ENCODE peak calls at places on chromosome 21, in four cellular contexts. One of them, this sample, is unnamed.
A peak's percentile ranks its signal among the peaks of the same experiment; 100 is the strongest.

GRCh38 chr21:37176716-37177115 is 90.4 kb downstream of the VPS26C start:
- DNase-seq in K562: no peak
- DNase-seq in A549: no peak
- DNase-seq in GM12878: no peak
- DNase-seq in this sample: no peak

GRCh38 chr21:32826317-32827167 is 55.0 kb upstream of the PAXBP1 start:
- DNase-seq in A549: peak; percentile 63
- DNase-seq in GM12878: peak; percentile 13
- DNase-seq in K562: peak; percentile 38
- DNase-seq in this sample: peak; percentile 63

GRCh38 chr21:41901099-41901498 is 22.0 kb upstream of the PRDM15 start:
- DNase-seq in K562: no peak
- DNase-seq in A549: no peak
- DNase-seq in GM12878: no peak
- DNase-seq in this sample: no peak

GRCh38 chr21:44862869-44863685 is 10.4 kb downstream of the PTTG1IP start:
- DNase-seq in A549: no peak
- DNase-seq in K562: no peak
- DNase-seq in GM12878: no peak
- DNase-seq in this sample: no peak

GRCh38 chr21:44800971-44801467 is 601 bp downstream of the UBE2G2 start:
- DNase-seq in GM12878: no peak
- DNase-seq in A549: peak; percentile 49
- DNase-seq in K562: peak; percentile 41
- DNase-seq in this sample: peak; percentile 26

GRCh38 chr21:36059823-36060158 is 535 bp downstream of the SETD4 start:
- DNase-seq in A549: no peak
- DNase-seq in K562: peak; percentile 64
- DNase-seq in GM12878: no peak
- DNase-seq in this sample: no peak

GRCh38 chr21:35427320-35428040 is 378.4 kb upstream of the RUNX1 start:
- DNase-seq in GM12878: no peak
- DNase-seq in K562: no peak
- DNase-seq in A549: no peak
- DNase-seq in this sample: no peak

GRCh38 chr21:31363720-31364119 is 19.7 kb upstream of the TIAM1 start:
- DNase-seq in A549: no peak
- DNase-seq in GM12878: no peak
- DNase-seq in K562: no peak
- DNase-seq in this sample: no peak

GRCh38 chr21:41777934-41778815 is 11.3 kb upstream of the RIPK4 start:
- DNase-seq in GM12878: no peak
- DNase-seq in A549: peak; percentile 85
- DNase-seq in K562: peak; percentile 63
- DNase-seq in this sample: peak; percentile 69

GRCh38 chr21:30044447-30045064 is 104.8 kb upstream of the GRIK1 start:
- DNase-seq in GM12878: no peak
- DNase-seq in A549: peak; percentile 6
- DNase-seq in K562: peak; percentile 13
- DNase-seq in this sample: peak; percentile 7

GRCh38 chr21:24658926-24659325 is 948.4 kb downstream of the MRPL39 start:
- DNase-seq in GM12878: no peak
- DNase-seq in K562: no peak
- DNase-seq in A549: no peak
- DNase-seq in this sample: no peak

GRCh38 chr21:42248783-42249597 is 30.1 kb downstream of the ABCG1 start:
- DNase-seq in K562: no peak
- DNase-seq in GM12878: peak; percentile 76
- DNase-seq in A549: no peak
- DNase-seq in this sample: no peak

DNA sequence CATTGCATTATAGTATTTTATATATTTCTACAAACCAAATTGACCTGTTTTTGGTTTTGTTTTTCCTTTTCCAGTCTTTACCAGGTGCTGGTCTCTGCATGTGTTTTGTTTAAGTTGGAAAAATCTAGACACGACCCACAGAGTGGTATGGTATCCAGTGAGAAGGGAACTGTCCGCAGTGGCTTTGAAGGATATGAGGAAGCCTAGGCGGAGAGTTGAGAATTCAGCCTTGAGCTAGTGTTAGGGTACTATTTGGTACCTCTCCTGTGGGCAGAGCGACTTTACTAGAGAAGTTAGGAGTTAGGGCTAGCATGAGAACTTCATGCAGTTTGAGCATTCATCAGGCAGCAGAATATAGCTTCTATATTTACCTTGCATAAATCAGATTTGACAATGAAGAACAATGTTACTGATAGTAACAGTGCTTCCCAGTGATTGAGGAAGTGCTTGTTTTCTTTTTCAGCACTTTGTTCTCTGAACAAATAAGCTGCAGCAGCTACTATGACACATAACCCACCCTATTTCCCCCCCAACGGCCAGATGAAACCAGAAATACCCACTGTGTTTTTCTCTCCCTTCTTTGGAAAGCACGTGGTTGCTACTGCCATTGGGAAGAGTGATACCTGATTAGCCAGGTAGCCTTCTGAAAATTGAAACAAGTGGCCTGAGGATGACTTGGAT is 19.0 kb downstream of the MRPS6 start:
- DNase-seq in A549: no peak
- DNase-seq in K562: no peak
- DNase-seq in GM12878: no peak
- DNase-seq in this sample: no peak
- TF ChIP-seq ELK1 in A549: no peak
- TF ChIP-seq ELK1 in K562: no peak
- TF ChIP-seq ELK1 in GM12878: no peak
- TF ChIP-seq ELK1 in this sample: no peak

DNA sequence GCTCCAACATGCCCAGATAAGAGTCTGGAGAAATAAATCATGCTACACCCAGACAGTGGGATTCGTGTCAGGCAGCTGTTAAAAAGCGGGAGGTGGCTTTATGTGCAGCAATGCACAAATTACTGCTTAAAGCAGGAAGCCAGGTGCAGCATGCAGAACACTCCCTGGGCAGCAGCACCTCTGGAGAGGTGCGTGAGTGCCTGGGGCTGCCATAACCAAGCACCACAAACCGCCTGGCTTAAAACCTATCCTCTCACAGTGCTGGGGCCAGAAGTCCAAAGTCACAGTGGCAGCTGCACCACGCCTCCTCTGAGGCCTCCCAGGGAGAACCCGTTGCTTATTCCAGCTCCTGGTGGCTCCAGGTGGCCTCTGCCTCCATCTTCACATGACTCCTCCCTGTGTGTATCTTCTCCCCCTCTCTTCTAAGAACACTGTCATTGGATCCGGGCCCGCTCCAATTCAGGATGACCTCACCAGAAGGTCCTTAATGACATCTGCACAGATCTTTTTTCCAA is 115.6 kb downstream of the SIK1 start:
- DNase-seq in K562: no peak
- DNase-seq in A549: no peak
- DNase-seq in GM12878: no peak
- DNase-seq in this sample: no peak
- TF ChIP-seq RAD21 in K562: no peak
- TF ChIP-seq RAD21 in A549: no peak
- TF ChIP-seq RAD21 in GM12878: no peak
- TF ChIP-seq RAD21 in this sample: no peak

DNA sequence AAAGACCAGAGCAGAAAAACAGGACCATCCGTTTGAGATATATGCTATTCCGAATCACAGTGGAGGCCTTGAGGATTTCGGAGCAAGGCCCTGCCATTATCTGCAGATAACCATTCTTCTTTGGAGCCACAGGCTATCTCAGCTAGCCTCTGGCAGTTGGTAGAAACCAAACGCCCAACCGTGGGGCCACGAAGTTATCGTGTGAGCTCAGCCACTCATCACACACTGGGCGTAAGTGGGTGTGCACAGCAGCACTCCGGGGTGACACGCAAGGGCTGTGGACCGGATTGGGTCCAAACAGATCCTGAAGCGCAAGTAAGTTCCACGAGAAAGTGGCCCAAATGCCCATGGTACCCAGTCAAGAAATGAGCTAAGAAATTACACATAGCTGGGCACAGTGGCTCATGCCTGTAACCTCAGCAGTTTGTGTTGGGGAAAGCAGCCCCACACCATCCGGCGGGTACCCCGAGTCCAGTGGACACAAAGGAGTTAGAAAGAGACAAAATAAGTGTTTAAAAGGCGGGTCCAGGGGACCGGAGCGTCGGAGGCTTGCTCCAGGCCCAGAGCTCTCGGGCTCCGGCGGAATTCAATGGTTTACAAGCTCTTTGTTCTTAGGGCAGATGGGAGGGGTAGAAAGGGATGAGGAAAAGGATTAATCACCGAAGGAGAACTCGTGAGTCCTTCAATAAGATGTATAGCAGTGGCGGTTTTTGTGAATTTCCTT is 130.6 kb downstream of the LIPI start:
- DNase-seq in GM12878: no peak
- DNase-seq in K562: no peak
- DNase-seq in A549: no peak
- DNase-seq in this sample: no peak
- TF ChIP-seq ELK1 in GM12878: no peak
- TF ChIP-seq ELK1 in K562: no peak
- TF ChIP-seq ELK1 in A549: no peak
- TF ChIP-seq ELK1 in this sample: no peak

GRCh38 chr21:46191257-46191685 is 7.0 kb upstream of the SPATC1L start:
- DNase-seq in K562: peak; percentile 46
- DNase-seq in GM12878: no peak
- DNase-seq in A549: no peak
- DNase-seq in this sample: peak; percentile 85
- TF ChIP-seq RAD21 in K562: no peak
- TF ChIP-seq RAD21 in GM12878: no peak
- TF ChIP-seq RAD21 in A549: no peak
- TF ChIP-seq RAD21 in this sample: no peak